ENCODE peak calls at places on chromosome 2, in four cellular contexts. Z is fibroblast of lung, E is IMR-90, Q is neural progenitor cell. H is an unnamed sample.

GRCh38 chr2:119136872-119137271 is 21.7 kb downstream of the C1QL2 start:
- DNase-seq in E (no peak), Z (no peak), Q (no peak), H (no peak)

GRCh38 chr2:10489842-10490555 is 41.9 kb upstream of the ODC1 start:
- DNase-seq in E (peak; percentile 7), Q (no peak), Z (no peak), H (no peak)

GRCh38 chr2:8661736-8662135 is 20.1 kb upstream of the ID2 start:
- DNase-seq in E (peak; percentile 53), Z (peak; percentile 61), Q (no peak), H (no peak)

GRCh38 chr2:101692037-101692436 is 5.5 kb upstream of the MAP4K4 start:
- DNase-seq in E (no peak), Q (no peak), Z (no peak), H (no peak)

GRCh38 chr2:146927080-146927714 is 917.6 kb upstream of the ACVR2A start:
- DNase-seq in Q (peak; percentile 84), E (peak; percentile 31), Z (peak; percentile 85), H (peak; percentile 40)

GRCh38 chr2:217711236-217711635 is 291.6 kb downstream of the TNS1 start:
- DNase-seq in Z (no peak), Q (no peak), E (peak; percentile 92), H (no peak)

GRCh38 chr2:162840598-162841246 is 2.2 kb upstream of the KCNH7 start:
- DNase-seq in E (peak; percentile 38), Q (peak; percentile 90), Z (peak; percentile 43), H (peak; percentile 52)

GRCh38 chr2:195202163-195202845 is 454.7 kb upstream of the SLC39A10 start:
- DNase-seq in Q (no peak), Z (no peak), E (peak; percentile 17), H (no peak)

GRCh38 chr2:224957540-224958465 is 84.5 kb downstream of the DOCK10 start:
- DNase-seq in E (no peak), Q (no peak), Z (no peak), H (no peak)

GRCh38 chr2:110816404-110817365 is 84.3 kb downstream of the ACOXL start:
- DNase-seq in Z (no peak), E (peak; percentile 4), Q (no peak), H (no peak)

GRCh38 chr2:68388358-68388757 is 23.3 kb downstream of the PLEK start:
- DNase-seq in E (no peak), Z (no peak), Q (no peak), H (no peak)
- H3K27ac ChIP-seq in E (no peak overlapping the region), Z (no peak overlapping the region), Q (no peak overlapping the region), H (no peak overlapping the region)

GRCh38 chr2:241865957-241866858 is 3.3 kb upstream of the RTP5 start:
- DNase-seq in E (peak; percentile 16), Z (no peak), Q (peak; percentile 85), H (no peak)
- H3K4me1 ChIP-seq in E (no peaks in the 10 kb centered on the region), Z (no peaks in the 10 kb centered on the region), Q (no peaks in the 10 kb centered on the region), H (no peaks in the 10 kb centered on the region)

GRCh38 chr2:47569658-47570398 is 166.9 kb downstream of the MSH2 start:
- DNase-seq in E (peak; percentile 6), Z (no peak), Q (peak; percentile 75), H (no peak)

GRCh38 chr2:47562548-47562947 is 159.6 kb downstream of the MSH2 start:
- DNase-seq in Z (no peak), E (no peak), Q (no peak), H (no peak)

GRCh38 chr2:47564129-47564528 is 161.2 kb downstream of the MSH2 start:
- DNase-seq in Q (no peak), Z (no peak), E (no peak), H (no peak)

GRCh38 chr2:47568164-47568861 is 165.4 kb downstream of the MSH2 start:
- DNase-seq in Z (no peak), E (no peak), Q (no peak), H (no peak)

DNA sequence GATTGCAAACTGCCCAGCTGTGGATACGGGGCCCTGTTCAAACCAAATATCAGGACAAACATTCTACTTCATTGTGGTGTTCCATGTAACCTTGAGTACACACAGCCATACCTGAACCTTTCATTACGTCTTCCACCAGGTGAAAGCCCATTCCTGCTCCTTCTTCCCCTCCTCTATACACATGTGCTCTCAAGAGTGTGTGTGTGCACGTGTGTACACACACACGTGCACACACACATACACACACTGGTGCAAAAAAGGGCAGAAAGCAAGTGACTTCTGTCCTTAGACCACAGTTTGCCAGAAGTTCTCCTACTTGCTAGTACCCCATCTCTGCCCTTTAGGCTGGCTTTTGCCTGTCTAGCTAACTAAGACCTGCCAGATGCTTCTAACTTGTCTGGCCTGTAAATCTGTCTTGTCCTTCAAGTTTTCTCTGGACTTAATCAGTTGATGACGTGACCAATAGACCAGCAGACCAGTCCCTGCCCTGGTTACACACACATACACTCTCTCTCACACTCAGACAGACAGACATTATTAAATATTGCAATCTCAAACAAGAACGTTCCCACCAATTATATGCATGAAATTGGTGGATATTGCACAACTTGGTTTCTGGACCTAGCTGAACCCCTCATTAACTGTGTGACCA is 163.4 kb downstream of the MSH2 start:
- DNase-seq in E (no peak), Z (no peak), Q (no peak), H (no peak)
- H3K9ac ChIP-seq in E (no peak overlapping the region), Z (no peak overlapping the region), Q (no peak overlapping the region), H (no peak overlapping the region)

DNA sequence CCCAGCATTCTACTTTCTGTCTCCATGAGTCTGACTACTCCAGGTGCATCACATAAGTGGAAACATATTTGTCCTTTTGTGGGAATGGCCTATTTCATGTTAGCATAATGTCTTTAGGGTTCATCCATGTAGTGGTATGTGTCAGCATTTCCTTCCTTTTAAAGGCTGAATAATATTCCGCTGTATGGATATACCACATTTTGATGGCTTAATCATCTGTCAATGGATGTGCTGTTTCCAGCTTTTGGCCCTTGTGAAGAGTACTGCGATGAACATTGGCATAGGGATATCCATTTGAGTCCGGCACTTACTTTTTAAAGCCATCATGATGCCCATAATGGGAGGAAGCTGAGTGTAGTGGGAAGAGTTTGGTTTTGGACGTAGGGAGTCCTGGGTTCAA is 6.4 kb upstream of the ITGB6 start:
- DNase-seq in Q (no peak), Z (no peak), E (no peak), H (no peak)
- H3K27ac ChIP-seq in Q (no peak overlapping the region), Z (no peak overlapping the region), E (no peak overlapping the region), H (no peak overlapping the region)

GRCh38 chr2:120524174-120524573 is 178.2 kb downstream of the INHBB start:
- DNase-seq in Z (no peak), Q (no peak), E (no peak), H (no peak)

GRCh38 chr2:120526047-120526562 is 180.2 kb downstream of the INHBB start:
- DNase-seq in Q (peak; percentile 37), Z (no peak), E (no peak), H (no peak)

GRCh38 chr2:120522151-120522751 is 176.3 kb downstream of the INHBB start:
- DNase-seq in Z (peak; percentile 74), Q (peak; percentile 60), E (peak; percentile 43), H (no peak)

GRCh38 chr2:120525056-120526046 is 179.4 kb downstream of the INHBB start:
- DNase-seq in Z (no peak), E (no peak), Q (no peak), H (no peak)

DNA sequence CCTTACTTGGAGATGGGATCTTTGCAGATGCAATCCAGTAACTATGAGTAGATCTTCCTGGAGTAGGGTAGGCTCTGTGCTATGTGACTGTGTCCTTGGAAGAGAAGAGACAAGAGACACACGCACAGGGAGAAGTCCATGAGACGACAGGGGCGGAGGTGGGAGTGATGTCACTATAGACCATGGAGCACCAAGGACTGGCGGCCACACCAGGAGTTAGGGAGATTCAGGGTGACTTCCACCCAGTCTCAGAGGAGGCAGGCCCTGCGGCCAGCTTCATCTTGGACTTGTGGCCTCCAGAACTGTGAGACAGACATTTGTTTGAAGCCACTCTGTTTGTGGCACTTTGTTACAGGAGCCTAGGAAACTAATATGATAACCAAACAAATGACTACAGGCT is 177.8 kb downstream of the INHBB start:
- DNase-seq in E (no peak), Z (no peak), Q (no peak), H (no peak)
- H3K4me1 ChIP-seq in E (no peaks in the 10 kb centered on the region), Z (no peaks in the 10 kb centered on the region), Q (peaks cover 7% of the 10 kb centered on the region), H (no peaks in the 10 kb centered on the region)

DNA sequence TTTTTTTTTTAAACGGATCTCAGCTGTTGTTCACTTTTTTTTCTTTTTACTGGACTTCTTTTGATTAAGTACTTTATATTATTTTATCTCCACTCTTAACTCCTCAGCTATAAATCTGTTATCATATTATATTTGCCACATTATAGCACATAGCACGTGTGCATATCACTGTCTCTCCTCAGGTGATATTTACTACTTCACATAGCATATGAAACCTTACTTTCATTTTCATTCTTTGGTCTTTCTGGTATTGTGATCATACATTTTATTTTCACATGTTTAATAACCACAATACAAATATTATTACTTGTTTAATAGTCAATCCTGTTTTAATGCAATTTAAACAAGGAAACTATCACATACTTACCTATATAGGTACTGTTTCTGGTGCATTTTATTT is 993.1 kb upstream of the TMEFF2 start:
- DNase-seq in E (no peak), Q (no peak), Z (no peak), H (no peak)
- H3K9ac ChIP-seq in E (no peak overlapping the region), Q (no peak overlapping the region), Z (no peak overlapping the region), H (no peak overlapping the region)

GRCh38 chr2:61950571-61951315 is 45.3 kb downstream of the COMMD1 start:
- DNase-seq in E (no peak), Q (no peak), Z (no peak), H (no peak)
- H3K27ac ChIP-seq in E (no peak overlapping the region), Q (no peak overlapping the region), Z (no peak overlapping the region), H (no peak overlapping the region)

GRCh38 chr2:215431290-215431689 is 4.6 kb downstream of the FN1 start:
- DNase-seq in Q (no peak), E (no peak), Z (no peak), H (no peak)
- H3K4me1 ChIP-seq in Q (peaks cover 7% of the 10 kb centered on the region), E (peaks cover 8% of the 10 kb centered on the region), Z (peaks cover 18% of the 10 kb centered on the region), H (no peaks in the 10 kb centered on the region)

GRCh38 chr2:165470351-165470750 is 853 bp downstream of the CSRNP3 start:
- DNase-seq in E (no peak), Q (no peak), Z (no peak), H (no peak)
- H3K9ac ChIP-seq in E (no peak overlapping the region), Q (peak overlapping the region; percentile 58), Z (no peak overlapping the region), H (no peak overlapping the region)